ENCODE peak calls at places on chromosome 15, in ten cellular contexts. M is sigmoid colon; I is cardiac muscle cell; H is GM12865; L is cardiac fibroblast; T is GM23338; P is endodermal cell; U is ovary; C is naive thymus-derived CD4-positive, alpha-beta T cell; G is heart left ventricle. B is an unnamed sample.

GRCh38 chr15:100520132-100520921 is 8.4 kb downstream of the CERS3 start:
- DNase-seq in T (no peak), I (no peak), P (no peak), C (no peak), M (no peak), L (no peak), U (no peak), H (no peak), G (no peak), B (no peak)

GRCh38 chr15:52085289-52085688 is 27.3 kb downstream of the BCL2L10 start:
- DNase-seq in C (no peak), G (no peak), M (no peak), H (no peak), U (no peak), P (no peak), I (no peak), L (peak), T (no peak), B (no peak)

GRCh38 chr15:92619380-92620101 is 36.0 kb downstream of the FAM174B start:
- DNase-seq in P (no peak), G (no peak), L (peak), C (no peak), I (peak), M (peak), H (no peak), T (no peak), U (peak), B (no peak)

GRCh38 chr15:99720533-99720932 is 12.7 kb downstream of the LYSMD4 start:
- DNase-seq in H (no peak), U (no peak), P (no peak), L (no peak), M (no peak), T (no peak), I (no peak), G (no peak), C (no peak), B (no peak)

GRCh38 chr15:57235865-57236264 is 140.4 kb upstream of the CGNL1 start:
- DNase-seq in T (peak), C (no peak), H (no peak), G (no peak), U (no peak), I (peak), L (peak), M (no peak), P (no peak), B (no peak)

GRCh38 chr15:95712785-95713184 is 617.7 kb upstream of the NR2F2 start:
- DNase-seq in L (peak), I (no peak), C (no peak), U (no peak), T (no peak), G (no peak), P (no peak), H (no peak), M (no peak), B (no peak)

GRCh38 chr15:93932164-93932776 is 299.1 kb upstream of the MCTP2 start:
- DNase-seq in I (no peak), P (no peak), G (no peak), C (no peak), T (no peak), L (no peak), M (no peak), H (peak), U (no peak), B (no peak)

GRCh38 chr15:82674873-82675272 is 27.7 kb upstream of the CPEB1 start:
- DNase-seq in I (no peak), M (no peak), T (no peak), C (no peak), L (no peak), G (no peak), P (no peak), U (no peak), H (no peak), B (no peak)

GRCh38 chr15:67783303-67783702 is 42.0 kb upstream of the SKOR1 start:
- DNase-seq in H (peak), C (peak), P (peak), L (no peak), T (no peak), M (no peak), G (no peak), I (no peak), U (no peak), B (no peak)

GRCh38 chr15:69450968-69451695 is 1.5 kb upstream of the RPLP1 start:
- DNase-seq in L (no peak), G (no peak), U (peak), H (no peak), I (no peak), P (no peak), T (no peak), C (no peak), M (no peak), B (no peak)

GRCh38 chr15:98505611-98506031 is 142.7 kb upstream of the IGF1R start:
- DNase-seq in M (peak), H (no peak), U (no peak), C (no peak), P (no peak), T (no peak), I (no peak), L (no peak), G (no peak), B (no peak)

GRCh38 chr15:89472785-89473256 is 23.6 kb downstream of the RHCG start:
- DNase-seq in P (peak), L (peak), G (no peak), H (peak), T (peak), M (no peak), I (peak), C (no peak), U (no peak), B (peak)

GRCh38 chr15:73950479-73951043 is 24.3 kb downstream of the LOXL1 start:
- DNase-seq in M (no peak), L (peak), H (no peak), C (no peak), T (no peak), U (no peak), P (no peak), G (no peak), I (no peak), B (no peak)

GRCh38 chr15:101255615-101256350 is 3.9 kb upstream of the CHSY1 start:
- DNase-seq in T (no peak), M (no peak), G (peak), L (peak), I (peak), U (no peak), C (no peak), P (peak), H (no peak), B (no peak)

GRCh38 chr15:77834276-77834990 is 201.7 kb upstream of the LINGO1 start:
- DNase-seq in H (no peak), T (no peak), M (peak), U (no peak), C (no peak), L (no peak), P (peak), G (no peak), I (no peak), B (no peak)

GRCh38 chr15:29903785-29904464 is 81.7 kb upstream of the TJP1 start:
- DNase-seq in I (no peak), T (peak), L (no peak), P (peak), U (no peak), G (no peak), C (no peak), M (no peak), H (no peak), B (no peak)

GRCh38 chr15:25767356-25768151 is 95.6 kb downstream of the ATP10A start:
- DNase-seq in P (no peak), G (no peak), C (no peak), U (no peak), H (no peak), M (no peak), T (no peak), L (no peak), I (no peak), B (no peak)

GRCh38 chr15:100726426-100727190 is 124.2 kb downstream of the ASB7 start:
- DNase-seq in P (peak), C (no peak), U (no peak), M (peak), L (peak), T (no peak), I (peak), G (peak), H (no peak), B (no peak)

GRCh38 chr15:58457466-58457965 is 25.7 kb downstream of the LIPC start:
- DNase-seq in T (no peak), L (peak), M (no peak), H (peak), C (no peak), I (peak), G (no peak), U (no peak), P (no peak), B (no peak)

GRCh38 chr15:25790003-25790660 is 73.0 kb downstream of the ATP10A start:
- DNase-seq in M (peak), U (peak), L (peak), P (no peak), C (no peak), H (peak), I (peak), T (peak), G (peak), B (no peak)

GRCh38 chr15:95284487-95284886 is 1046.0 kb upstream of the NR2F2 start:
- DNase-seq in H (peak), L (no peak), G (no peak), T (no peak), U (no peak), M (no peak), P (no peak), I (no peak), C (no peak), B (no peak)

GRCh38 chr15:91915576-91915975 is 62.1 kb downstream of the SLCO3A1 start:
- DNase-seq in M (no peak), P (no peak), T (no peak), I (no peak), U (no peak), H (no peak), L (no peak), G (no peak), C (no peak), B (no peak)

GRCh38 chr15:57795261-57795660 is 88.7 kb downstream of the POLR2M start:
- DNase-seq in L (no peak), P (no peak), G (no peak), I (no peak), M (no peak), T (no peak), U (no peak), C (no peak), H (no peak), B (no peak)

DNA sequence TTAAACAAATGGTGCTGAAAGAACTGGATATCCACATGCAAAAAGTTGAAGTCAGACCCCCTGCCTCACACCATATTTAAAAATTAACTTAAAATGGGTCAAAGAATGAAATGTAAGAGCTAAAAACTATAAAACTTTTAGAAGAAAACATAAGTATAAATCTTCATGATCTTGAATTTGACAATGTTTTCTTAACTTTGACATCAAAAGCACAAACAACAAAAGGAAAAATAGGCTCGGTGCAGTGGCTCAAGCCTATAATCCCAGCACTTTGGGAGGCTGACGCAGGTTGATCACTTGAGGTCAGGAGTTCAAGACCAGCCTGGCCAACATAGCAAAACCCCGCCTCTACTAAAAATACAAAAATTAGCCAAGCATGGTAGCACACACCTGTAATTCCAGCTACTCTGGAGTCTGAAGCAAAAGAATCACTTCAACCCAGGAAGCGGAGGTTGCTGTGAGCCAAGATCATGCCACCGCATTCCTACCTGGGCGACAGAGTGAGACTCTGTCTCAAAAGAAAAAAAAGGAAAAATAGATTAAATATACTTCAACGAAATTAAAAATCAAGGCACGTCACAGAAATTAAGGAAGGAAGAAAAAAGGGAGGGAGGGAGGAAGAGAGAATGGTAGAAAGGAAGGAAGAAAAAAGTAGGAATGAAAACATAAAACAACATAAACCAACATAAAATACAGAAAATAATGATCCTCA is 1.5 kb downstream of the RAB27A start:
- DNase-seq in U (no peak), G (no peak), I (no peak), P (no peak), C (no peak), H (no peak), M (no peak), L (no peak), T (no peak), B (no peak)
- H3K4me3 ChIP-seq in U (no peak), G (peak), I (peak), P (peak), C (peak), H (peak), M (peak), L (peak), T (peak), B (no peak)

GRCh38 chr15:36265422-36265821 is 314.0 kb upstream of the CDIN1 start:
- DNase-seq in G (no peak), U (no peak), M (no peak), T (no peak), C (no peak), H (no peak), I (no peak), P (no peak), L (no peak), B (no peak)
- H3K4me3 ChIP-seq in G (no peak), U (no peak), M (no peak), T (no peak), C (no peak), H (no peak), I (no peak), P (no peak), L (no peak), B (no peak)

GRCh38 chr15:85495542-85495941 is 115.1 kb downstream of the AKAP13 start:
- DNase-seq in T (no peak), I (no peak), M (no peak), H (no peak), G (no peak), L (no peak), P (no peak), C (no peak), U (no peak), B (no peak)

GRCh38 chr15:85495096-85495495 is 114.7 kb downstream of the AKAP13 start:
- DNase-seq in L (no peak), G (no peak), M (no peak), H (no peak), U (no peak), T (no peak), I (no peak), C (no peak), P (no peak), B (no peak)

GRCh38 chr15:85496551-85497545 is 116.4 kb downstream of the AKAP13 start:
- DNase-seq in T (no peak), H (no peak), G (no peak), M (no peak), P (no peak), L (no peak), C (no peak), I (no peak), U (no peak), B (no peak)

GRCh38 chr15:85494035-85494793 is 113.8 kb downstream of the AKAP13 start:
- DNase-seq in H (no peak), P (no peak), U (no peak), G (no peak), M (no peak), T (no peak), L (peak), C (peak), I (peak), B (no peak)

DNA sequence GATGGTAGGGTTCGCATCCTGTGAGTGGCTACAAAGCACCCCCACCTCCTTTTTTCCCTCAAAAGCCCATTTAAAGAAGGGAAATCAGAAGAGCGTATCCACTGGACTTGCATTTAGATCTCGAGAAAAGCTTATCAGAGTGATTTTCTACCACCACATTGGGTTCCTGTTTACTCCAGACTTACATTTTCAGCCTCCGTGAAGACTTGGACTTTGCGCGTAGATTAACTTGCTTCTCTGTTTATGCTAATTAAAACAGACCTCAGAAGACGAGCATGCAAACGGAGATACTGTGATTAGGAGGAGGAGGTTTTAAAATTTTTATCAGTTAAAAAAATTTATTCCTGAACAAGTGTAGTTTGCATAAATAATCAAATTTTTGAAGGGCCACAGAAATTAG is 115.7 kb downstream of the AKAP13 start:
- DNase-seq in I (no peak), C (no peak), P (no peak), G (no peak), T (no peak), L (no peak), H (no peak), U (no peak), M (no peak), B (no peak)
- H3K4me3 ChIP-seq in I (no peak), C (no peak), P (peak), G (no peak), T (no peak), L (no peak), H (no peak), U (no peak), M (no peak), B (no peak)

GRCh38 chr15:63051701-63052066 is 9.1 kb downstream of the TPM1 start:
- DNase-seq in I (no peak), T (no peak), H (no peak), C (no peak), P (no peak), M (no peak), G (no peak), L (no peak), U (no peak), B (no peak)

GRCh38 chr15:63052128-63052826 is 9.7 kb downstream of the TPM1 start:
- DNase-seq in T (no peak), I (no peak), G (no peak), M (no peak), P (no peak), H (no peak), L (peak), U (no peak), C (no peak), B (no peak)

GRCh38 chr15:63054281-63054683 is 11.7 kb downstream of the TPM1 start:
- DNase-seq in P (no peak), G (no peak), T (peak), U (no peak), M (no peak), C (no peak), I (no peak), L (peak), H (no peak), B (no peak)

GRCh38 chr15:63054985-63055384 is 12.4 kb downstream of the TPM1 start:
- DNase-seq in U (no peak), T (no peak), L (peak), C (no peak), H (no peak), G (no peak), I (no peak), P (no peak), M (no peak), B (no peak)

DNA sequence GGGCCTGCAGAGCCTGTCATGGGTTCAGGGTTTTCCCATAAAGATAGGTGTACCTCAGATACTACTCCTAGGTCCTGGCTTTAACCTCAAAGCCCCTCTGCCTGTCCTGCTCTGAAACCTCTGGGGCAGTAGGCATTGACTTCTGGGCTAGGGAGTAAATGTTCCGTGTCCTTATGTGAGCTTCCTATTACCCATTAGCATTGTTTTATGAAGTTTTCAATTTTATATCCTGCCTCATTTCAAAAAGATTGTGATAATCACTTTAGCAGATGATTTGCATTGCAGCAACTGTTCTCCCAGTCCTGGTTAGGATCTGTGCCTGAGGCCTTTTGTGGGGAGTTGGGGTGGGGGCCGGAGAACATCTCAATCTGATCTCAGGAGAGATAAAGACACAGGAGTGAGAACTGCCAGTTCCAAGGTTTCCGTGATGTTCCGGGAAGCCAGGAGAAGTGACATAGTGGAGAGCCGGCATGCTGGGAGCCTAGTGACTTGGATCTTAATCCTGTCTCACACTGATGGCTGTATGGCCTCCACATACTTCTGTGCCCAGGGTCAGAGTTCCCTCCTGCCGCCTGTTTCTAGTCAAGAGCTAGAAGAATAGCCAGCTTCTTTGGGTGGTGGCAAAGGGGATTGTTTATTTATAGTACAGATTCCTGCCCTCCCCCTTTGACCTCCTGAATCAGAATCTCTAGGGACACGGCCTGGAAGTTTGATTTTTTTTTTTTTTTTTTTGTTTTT is 10.6 kb downstream of the TPM1 start:
- DNase-seq in L (peak), U (no peak), M (peak), C (no peak), P (peak), H (no peak), I (peak), G (peak), T (peak), B (no peak)
- H3K4me3 ChIP-seq in L (no peak), U (no peak), M (peak), C (no peak), P (peak), H (no peak), I (no peak), G (no peak), T (no peak), B (no peak)

GRCh38 chr15:40435331-40436089 is 5.2 kb upstream of the BAHD1 start:
- DNase-seq in H (no peak), C (no peak), U (peak), G (no peak), L (no peak), I (no peak), P (no peak), M (no peak), T (no peak), B (no peak)
- H3K4me3 ChIP-seq in H (no peak), C (peak), U (peak), G (peak), L (no peak), I (peak), P (peak), M (peak), T (peak), B (peak)

DNA sequence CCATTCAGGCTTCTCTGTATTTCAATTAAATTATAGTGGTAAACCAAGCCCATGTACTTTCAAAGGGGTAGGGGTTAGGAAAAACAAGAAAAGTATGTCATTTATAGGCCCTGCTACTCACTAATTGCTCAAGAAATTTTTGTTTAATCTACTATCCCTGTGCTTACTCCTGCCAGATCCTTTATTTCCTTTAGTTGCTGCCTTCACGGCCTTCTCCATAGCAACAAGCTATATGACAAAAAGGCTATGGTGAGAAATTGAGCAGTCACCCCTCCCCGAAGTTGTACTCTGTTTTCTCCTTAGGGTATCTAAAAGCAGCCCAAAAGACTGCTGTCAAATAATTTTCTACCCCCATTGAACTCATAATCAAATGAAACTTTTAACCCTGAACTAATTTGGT is 139.3 kb downstream of the RBPMS2 start:
- DNase-seq in T (no peak), U (no peak), M (no peak), L (no peak), C (no peak), I (peak), G (no peak), P (no peak), H (no peak), B (no peak)
- H3K4me3 ChIP-seq in T (no peak), U (no peak), M (no peak), L (no peak), C (no peak), I (no peak), G (no peak), P (peak), H (no peak), B (no peak)

GRCh38 chr15:62900071-62900812 is 142.3 kb upstream of the TPM1 start:
- DNase-seq in C (no peak), U (no peak), L (peak), P (no peak), H (no peak), M (no peak), T (no peak), I (no peak), G (no peak), B (no peak)
- H3K4me3 ChIP-seq in C (no peak), U (no peak), L (no peak), P (no peak), H (no peak), M (no peak), T (no peak), I (no peak), G (no peak), B (no peak)

DNA sequence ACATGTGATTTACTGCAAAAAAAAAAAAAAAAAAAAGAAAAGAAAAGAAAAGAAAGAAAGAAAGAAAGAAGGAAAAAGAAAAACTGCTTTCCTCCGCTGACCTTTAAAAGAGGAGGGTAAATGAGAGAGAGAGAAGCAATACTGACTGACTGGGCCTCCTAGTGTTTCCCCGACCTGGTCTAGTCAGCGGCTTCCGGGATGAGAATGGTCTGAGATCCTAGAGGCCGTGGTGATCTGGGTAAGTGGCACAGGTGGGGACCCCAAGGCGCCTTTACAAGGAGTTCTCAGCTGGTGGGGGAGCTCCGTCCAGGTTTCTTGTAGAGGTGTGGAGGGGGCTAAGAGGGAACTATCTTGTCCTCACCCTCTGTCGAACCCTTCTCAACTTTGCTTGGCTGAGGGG is 223.1 kb downstream of the MEIS2 start:
- DNase-seq in T (peak), M (no peak), L (no peak), I (no peak), U (no peak), P (peak), G (no peak), C (no peak), H (no peak), B (no peak)
- H3K4me3 ChIP-seq in T (peak), M (no peak), L (no peak), I (peak), U (no peak), P (no peak), G (no peak), C (no peak), H (no peak), B (no peak)